ENCODE peak calls at places on chromosomes 13 and 19, in six cellular contexts. U is mesenchymal stem cell, O is IMR-90, P is H1, B is mesendoderm, E is neuronal stem cell. W is an unnamed sample.
A peak's percentile ranks its signal among the peaks of the same experiment; 100 is the strongest.

GRCh38 chr19:46845959-46846459 is 4.6 kb downstream of the AP2S1 start:
- DNase-seq in U (no peak), O (no peak), P (no peak), B (no peak), E (no peak), W (no peak)

GRCh38 chr13:20495087-20496023 is 30.3 kb downstream of the CRYL1 start:
- DNase-seq in U (peak; percentile 70), O (peak; percentile 72), P (peak; percentile 68), B (peak; percentile 60), E (peak; percentile 51), W (peak; percentile 46)

GRCh38 chr19:47539747-47540311 is 25.0 kb upstream of the NAPA start:
- DNase-seq in U (no peak), O (no peak), P (no peak), B (no peak), E (no peak), W (no peak)

GRCh38 chr19:33329727-33330126 is 27.4 kb upstream of the CEBPA start:
- DNase-seq in U (no peak), O (no peak), P (no peak), B (no peak), E (no peak), W (no peak)

GRCh38 chr19:12838182-12838890 is at the start of gene MAST1:
- DNase-seq in U (peak; percentile 21), O (no peak), P (peak; percentile 86), B (peak; percentile 66), E (no peak), W (peak; percentile 65)

GRCh38 chr19:33486407-33486806 is 35.2 kb downstream of the PEPD start:
- DNase-seq in U (no peak), O (no peak), P (no peak), B (no peak), E (no peak), W (no peak)

GRCh38 chr19:1590641-1591397 is 1.8 kb downstream of the MBD3 start:
- DNase-seq in U (peak; percentile 40), O (no peak), P (no peak), B (peak; percentile 61), E (no peak), W (peak; percentile 56)

GRCh38 chr13:75326173-75327131 is 155.5 kb downstream of the TBC1D4 start:
- DNase-seq in U (peak; percentile 75), O (peak; percentile 53), P (no peak), B (peak; percentile 91), E (no peak), W (no peak)

GRCh38 chr19:49637865-49638350 is 2.0 kb downstream of the RRAS start:
- DNase-seq in U (peak; percentile 83), O (peak; percentile 62), P (peak; percentile 82), B (peak; percentile 70), E (no peak), W (peak; percentile 86)

GRCh38 chr13:99176309-99177276 is 24.1 kb upstream of the UBAC2 start:
- DNase-seq in U (peak; percentile 57), O (peak; percentile 43), P (peak; percentile 94), B (peak; percentile 82), E (peak; percentile 59), W (peak; percentile 87)

GRCh38 chr19:49857061-49857833 is 6.3 kb downstream of the PTOV1 start:
- DNase-seq in U (no peak), O (no peak), P (no peak), B (no peak), E (no peak), W (peak; percentile 48)

GRCh38 chr13:79285159-79285558 is 120.9 kb downstream of the RBM26 start:
- DNase-seq in U (no peak), O (no peak), P (no peak), B (no peak), E (no peak), W (no peak)

GRCh38 chr13:24921881-24922280 is 157.9 kb downstream of the RNF17 start:
- DNase-seq in U (no peak), O (no peak), P (no peak), B (no peak), E (no peak), W (no peak)

GRCh38 chr19:15198006-15198356 is 2.8 kb downstream of the NOTCH3 start:
- DNase-seq in U (no peak), O (no peak), P (no peak), B (no peak), E (no peak), W (no peak)

GRCh38 chr19:46718157-46718933 is 1.4 kb upstream of the PRKD2 start:
- DNase-seq in U (no peak), O (no peak), P (peak; percentile 61), B (peak; percentile 49), E (no peak), W (peak; percentile 55)

GRCh38 chr13:79935121-79935520 is 405.8 kb downstream of the SPRY2 start:
- DNase-seq in U (no peak), O (peak; percentile 20), P (no peak), B (no peak), E (no peak), W (no peak)

GRCh38 chr13:89695343-89696257 is 1651.9 kb upstream of the MIR17HG start:
- DNase-seq in U (peak; percentile 65), O (peak; percentile 8), P (peak; percentile 82), B (peak; percentile 77), E (peak; percentile 57), W (peak; percentile 46)

GRCh38 chr13:28609936-28610335 is 49.0 kb upstream of the POMP start:
- DNase-seq in U (peak; percentile 68), O (peak; percentile 87), P (no peak), B (no peak), E (no peak), W (no peak)

GRCh38 chr19:14383898-14384669 is 2.8 kb downstream of the ADGRE5 start:
- DNase-seq in U (peak; percentile 83), O (peak; percentile 55), P (no peak), B (peak; percentile 44), E (no peak), W (no peak)

GRCh38 chr13:39451301-39451700 is 151.7 kb downstream of the LHFPL6 start:
- DNase-seq in U (peak; percentile 37), O (peak; percentile 16), P (no peak), B (no peak), E (no peak), W (no peak)

GRCh38 chr19:49687566-49688316 is 1.7 kb upstream of the ADM5 start:
- DNase-seq in U (no peak), O (no peak), P (no peak), B (peak; percentile 63), E (no peak), W (no peak)

GRCh38 chr13:30832377-30832776 is 73.7 kb upstream of the MEDAG start:
- DNase-seq in U (no peak), O (no peak), P (no peak), B (no peak), E (no peak), W (no peak)

GRCh38 chr19:13190781-13191540 is 40.8 kb downstream of the IER2 start:
- DNase-seq in U (no peak), O (no peak), P (no peak), B (peak; percentile 19), E (no peak), W (no peak)

GRCh38 chr13:75149781-75150180 is 332.2 kb downstream of the TBC1D4 start:
- DNase-seq in U (no peak), O (no peak), P (no peak), B (no peak), E (no peak), W (no peak)

GRCh38 chr19:37928527-37929286 is 21.7 kb downstream of the SIPA1L3 start:
- DNase-seq in U (no peak), O (no peak), P (no peak), B (peak; percentile 44), E (no peak), W (peak; percentile 52)

GRCh38 chr19:771332-771785 is 20.4 kb downstream of the MISP start:
- DNase-seq in U (peak; percentile 70), O (peak; percentile 43), P (no peak), B (peak; percentile 71), E (no peak), W (peak; percentile 64)

GRCh38 chr19:3768015-3768747 is 3.8 kb downstream of the RAX2 start:
- DNase-seq in U (no peak), O (no peak), P (no peak), B (no peak), E (no peak), W (no peak)
- H2BK15ac ChIP-seq in U (no peak overlapping the region), O (no peak overlapping the region), P (no peak overlapping the region), B (no peak overlapping the region), E (no peak overlapping the region), W (no peak overlapping the region)

DNA sequence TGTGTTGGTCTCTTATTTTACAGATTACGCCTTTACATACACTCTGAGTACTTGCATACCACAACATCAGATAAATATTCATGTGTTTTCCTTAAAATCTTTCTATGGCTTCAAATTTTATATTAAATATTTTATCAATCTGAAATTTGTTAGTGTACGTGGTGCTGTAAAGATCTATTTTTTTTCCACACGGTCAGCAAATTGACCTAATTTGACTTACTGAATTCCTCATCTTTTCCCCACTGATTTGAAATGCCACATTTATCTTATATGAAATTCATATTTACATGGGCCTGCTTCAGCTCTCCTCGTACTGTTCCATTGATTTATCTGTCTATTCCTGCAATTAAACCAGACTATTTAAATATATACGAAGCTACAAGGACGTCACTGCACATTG is 433.8 kb upstream of the ZNF507 start:
- DNase-seq in U (no peak), O (no peak), P (no peak), B (no peak), E (no peak), W (no peak)
- H2BK15ac ChIP-seq in U (no peak overlapping the region), O (no peak overlapping the region), P (no peak overlapping the region), B (no peak overlapping the region), E (no peak overlapping the region), W (no peak overlapping the region)

DNA sequence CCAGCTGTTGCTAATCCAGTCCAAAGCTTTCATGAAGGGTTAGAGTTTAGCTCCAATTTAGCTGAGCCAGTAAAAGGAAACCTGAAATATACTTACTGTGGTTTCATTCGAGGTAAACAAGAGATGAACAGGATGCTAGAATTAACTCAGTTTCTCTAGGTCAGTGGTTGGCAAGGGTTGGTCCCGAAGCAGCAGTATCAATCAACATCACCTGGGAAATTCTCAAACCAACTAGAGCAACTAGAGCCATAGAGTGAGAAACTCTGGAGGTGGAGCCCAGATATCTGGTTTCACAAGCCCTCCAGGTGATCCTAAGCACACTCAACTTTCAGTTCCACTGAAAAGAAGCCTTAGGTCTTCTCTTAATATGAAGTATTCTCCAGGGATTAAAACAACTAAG is 376.7 kb downstream of the OXGR1 start:
- DNase-seq in U (no peak), O (no peak), P (no peak), B (no peak), E (no peak), W (no peak)
- H2BK15ac ChIP-seq in U (no peak overlapping the region), O (no peak overlapping the region), P (no peak overlapping the region), B (no peak overlapping the region), E (no peak overlapping the region), W (no peak overlapping the region)

GRCh38 chr19:11273288-11273687 is 11.0 kb upstream of the DOCK6 start:
- DNase-seq in U (no peak), O (no peak), P (no peak), B (peak; percentile 40), E (no peak), W (no peak)
- H2BK15ac ChIP-seq in U (no peak overlapping the region), O (no peak overlapping the region), P (no peak overlapping the region), B (no peak overlapping the region), E (no peak overlapping the region), W (no peak overlapping the region)

GRCh38 chr13:83325454-83325853 is 556.8 kb downstream of the SLITRK1 start:
- DNase-seq in U (no peak), O (peak; percentile 86), P (no peak), B (peak; percentile 25), E (no peak), W (no peak)
- H2BK15ac ChIP-seq in U (no peak overlapping the region), O (no peak overlapping the region), P (no peak overlapping the region), B (no peak overlapping the region), E (no peak overlapping the region), W (no peak overlapping the region)

W was measured in H9.